ENCODE peak calls at places on chromosomes 3 and 15, in seven cellular contexts. U is IMR-90, Z is right lobe of liver, A is BJ, Q is upper lobe of left lung, G is ovary, F is transverse colon. X is an unnamed sample.

GRCh38 chr15:89359471-89360293 is 25.1 kb upstream of the POLG start:
- DNase-seq in U (no peak), Z (no peak), A (no peak), Q (no peak), G (no peak), F (no peak), X (no peak)

GRCh38 chr3:55180936-55181535 is 253.2 kb upstream of the LRTM1 start:
- DNase-seq in U (no peak), Z (no peak), A (no peak), Q (no peak), G (peak; percentile 40), F (no peak), X (no peak)

GRCh38 chr3:123562547-123562946 is 22.3 kb downstream of the HACD2 start:
- DNase-seq in U (peak; percentile 41), Z (no peak), A (no peak), Q (no peak), G (no peak), F (no peak), X (no peak)

GRCh38 chr3:33173672-33174071 is 44.9 kb downstream of the SUSD5 start:
- DNase-seq in U (no peak), Z (no peak), A (no peak), Q (no peak), G (no peak), F (no peak), X (no peak)

GRCh38 chr3:156037356-156037755 is 83.0 kb upstream of the KCNAB1 start:
- DNase-seq in U (no peak), Z (no peak), A (no peak), Q (no peak), G (no peak), F (no peak), X (no peak)

GRCh38 chr15:48790716-48791115 is 20.2 kb downstream of the CEP152 start:
- DNase-seq in U (no peak), Z (no peak), A (no peak), Q (no peak), G (no peak), F (no peak), X (no peak)

GRCh38 chr3:133377396-133377795 is 22.5 kb upstream of the BFSP2 start:
- DNase-seq in U (peak; percentile 69), Z (no peak), A (no peak), Q (no peak), G (no peak), F (no peak), X (no peak)

GRCh38 chr15:98903377-98904018 is 104.1 kb downstream of the PGPEP1L start:
- DNase-seq in U (peak; percentile 73), Z (no peak), A (no peak), Q (no peak), G (no peak), F (no peak), X (no peak)

GRCh38 chr3:36843065-36844051 is 79.0 kb upstream of the DCLK3 start:
- DNase-seq in U (peak; percentile 23), Z (no peak), A (no peak), Q (no peak), G (no peak), F (no peak), X (no peak)

GRCh38 chr3:75075158-75075557 is 460.7 kb upstream of the CNTN3 start:
- DNase-seq in U (no peak), Z (no peak), A (no peak), Q (no peak), G (no peak), F (no peak), X (no peak)

GRCh38 chr3:53845103-53845880 is 927 bp downstream of the CHDH start:
- DNase-seq in U (peak; percentile 13), Z (peak; percentile 62), A (no peak), Q (peak; percentile 80), G (peak; percentile 73), F (peak; percentile 59), X (no peak)

GRCh38 chr3:34260266-34260990 is 462.0 kb downstream of the PDCD6IP start:
- DNase-seq in U (peak; percentile 50), Z (peak; percentile 48), A (no peak), Q (peak; percentile 36), G (peak; percentile 31), F (peak; percentile 68), X (no peak)

GRCh38 chr3:156670077-156670476 is 4.3 kb upstream of the TIPARP start:
- DNase-seq in U (no peak), Z (no peak), A (no peak), Q (no peak), G (no peak), F (no peak), X (no peak)

GRCh38 chr3:22835041-22835440 is 368.1 kb upstream of the UBE2E2 start:
- DNase-seq in U (no peak), Z (no peak), A (no peak), Q (no peak), G (no peak), F (no peak), X (no peak)

GRCh38 chr15:89790661-89791060 is 14.5 kb downstream of the MESP2 start:
- DNase-seq in U (no peak), Z (no peak), A (no peak), Q (no peak), G (no peak), F (no peak), X (no peak)

GRCh38 chr3:56347219-56347871 is 120.9 kb downstream of the ERC2 start:
- DNase-seq in U (no peak), Z (peak; percentile 81), A (no peak), Q (peak; percentile 23), G (no peak), F (peak; percentile 10), X (no peak)

GRCh38 chr3:146277953-146278631 is 27.2 kb upstream of the PLSCR4 start:
- DNase-seq in U (peak; percentile 94), Z (peak; percentile 51), A (peak; percentile 85), Q (no peak), G (peak; percentile 36), F (no peak), X (no peak)

GRCh38 chr3:193882091-193882490 is 253.9 kb upstream of the HES1 start:
- DNase-seq in U (no peak), Z (no peak), A (no peak), Q (no peak), G (no peak), F (no peak), X (no peak)

GRCh38 chr3:121735047-121735696 is 14.4 kb downstream of the GOLGB1 start:
- DNase-seq in U (peak; percentile 54), Z (no peak), A (no peak), Q (no peak), G (no peak), F (no peak), X (no peak)

GRCh38 chr3:4512895-4513616 is 19.9 kb downstream of the ITPR1 start:
- DNase-seq in U (no peak), Z (no peak), A (no peak), Q (no peak), G (no peak), F (no peak), X (no peak)

GRCh38 chr15:53833134-53833624 is 73.7 kb upstream of the WDR72 start:
- DNase-seq in U (peak; percentile 1), Z (no peak), A (no peak), Q (no peak), G (no peak), F (no peak), X (no peak)

GRCh38 chr3:112030911-112031310 is 3.6 kb upstream of the TMPRSS7 start:
- DNase-seq in U (no peak), Z (no peak), A (no peak), Q (no peak), G (no peak), F (no peak), X (no peak)

GRCh38 chr3:83523470-83524073 is 1435.2 kb upstream of the CADM2 start:
- DNase-seq in U (no peak), Z (peak; percentile 59), A (no peak), Q (peak; percentile 27), G (no peak), F (peak; percentile 8), X (no peak)

GRCh38 chr15:27601239-27601942 is 497.7 kb downstream of the OCA2 start:
- DNase-seq in U (no peak), Z (no peak), A (no peak), Q (no peak), G (no peak), F (no peak), X (no peak)

GRCh38 chr3:74445541-74445940 is 168.9 kb downstream of the CNTN3 start:
- DNase-seq in U (no peak), Z (no peak), A (no peak), Q (no peak), G (no peak), F (no peak), X (no peak)

GRCh38 chr15:94972314-94972713 is 741.0 kb downstream of the MCTP2 start:
- DNase-seq in U (no peak), Z (no peak), A (no peak), Q (no peak), G (no peak), F (no peak), X (no peak)

GRCh38 chr15:64152507-64153387 is 1.2 kb downstream of the SNX22 start:
- DNase-seq in U (no peak), Z (peak; percentile 53), A (no peak), Q (no peak), G (no peak), F (peak; percentile 23), X (no peak)
- H3K4me3 ChIP-seq in U (no peak overlapping the region), Z (peak overlapping the region; percentile 61), A (no peak overlapping the region), Q (peak overlapping the region; percentile 54), G (no peak overlapping the region), F (peak overlapping the region; percentile 23), X (peak overlapping the region; percentile 68)

GRCh38 chr15:40280260-40281056 is 2.4 kb downstream of the ANKRD63 start:
- DNase-seq in U (no peak), Z (no peak), A (no peak), Q (no peak), G (no peak), F (no peak), X (no peak)
- H3K27me3 ChIP-seq in U (peaks cover 69% of the 10 kb centered on the region), Z (peaks cover 27% of the 10 kb centered on the region), A (peaks cover 25% of the 10 kb centered on the region), Q (peaks cover 1% of the 10 kb centered on the region), G (peaks cover 9% of the 10 kb centered on the region), F (peaks cover 57% of the 10 kb centered on the region), X (peaks cover 15% of the 10 kb centered on the region)

GRCh38 chr3:197446713-197447455 is 108.9 kb downstream of the BDH1 start:
- DNase-seq in U (no peak), Z (no peak), A (no peak), Q (no peak), G (no peak), F (no peak), X (no peak)
- TF ChIP-seq CTCF in U (no peak), Z (no peak), A (no peak), Q (no peak), G (no peak), F (no peak), X (no peak)

DNA sequence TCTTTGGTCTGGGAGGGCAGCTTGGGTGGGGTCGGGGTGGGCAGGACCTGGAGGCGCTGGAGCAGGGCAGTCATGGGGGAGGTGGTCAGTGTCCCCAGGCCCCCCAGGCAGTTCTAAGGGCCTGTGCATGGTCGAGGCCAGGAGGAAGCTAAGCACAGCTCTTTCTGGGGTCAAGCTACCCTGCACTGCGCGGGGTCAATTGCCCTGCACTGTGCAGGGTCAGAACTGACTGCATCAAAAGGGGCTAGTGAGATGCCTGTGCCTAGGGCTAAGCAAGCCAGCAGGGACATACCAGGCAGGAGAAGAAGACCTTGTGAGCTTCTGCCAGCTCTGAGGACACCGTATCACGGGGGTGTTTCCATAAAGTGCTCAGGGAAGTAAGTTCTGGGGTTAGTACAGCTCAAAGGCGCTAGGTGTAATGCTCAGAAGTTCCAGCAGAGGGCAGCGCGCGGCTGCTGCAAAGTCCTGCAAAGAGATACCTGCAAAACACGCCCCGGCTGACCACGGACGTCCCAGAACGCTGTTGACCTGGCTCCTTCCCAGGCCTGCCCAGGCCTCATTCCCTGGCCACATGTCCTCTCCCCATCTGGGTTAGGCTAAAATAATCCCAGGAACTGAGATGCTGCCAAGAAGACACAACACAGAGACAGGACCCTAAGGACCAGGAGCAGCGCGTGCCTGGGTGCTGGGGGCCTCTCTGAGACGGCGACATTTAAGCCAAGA is 18.8 kb upstream of the IQSEC1 start:
- DNase-seq in U (peak; percentile 60), Z (peak; percentile 93), A (peak; percentile 8), Q (peak; percentile 90), G (peak; percentile 92), F (peak; percentile 88), X (no peak)
- H3K4me3 ChIP-seq in U (no peak overlapping the region), Z (no peak overlapping the region), A (no peak overlapping the region), Q (no peak overlapping the region), G (no peak overlapping the region), F (no peak overlapping the region), X (no peak overlapping the region)